ENCODE peak calls at places on chromosome 11, in eight cellular contexts. Y, D, H, B, R, Q, W and P are unnamed samples.

GRCh38 chr11:47669856-47670255 is 27.5 kb upstream of the MTCH2 start:
- DNase-seq in Y (no peak), H (no peak), D (no peak), W (no peak), B (no peak), R (no peak), Q (no peak), P (no peak)

GRCh38 chr11:119614227-119615002 is 114.6 kb downstream of the NECTIN1 start:
- DNase-seq in B (peak; percentile 24), R (no peak), W (no peak), Y (no peak), H (no peak), D (no peak), Q (no peak), P (no peak)

GRCh38 chr11:45089845-45090499 is 56.5 kb upstream of the PRDM11 start:
- DNase-seq in R (peak; percentile 63), Q (peak; percentile 37), D (peak; percentile 51), W (peak; percentile 79), Y (no peak), H (no peak), B (peak; percentile 63), P (peak; percentile 40)

GRCh38 chr11:5204787-5205186 is 4.3 kb upstream of the OR51V1 start:
- DNase-seq in D (peak; percentile 45), B (peak; percentile 78), R (peak; percentile 61), Y (no peak), Q (peak; percentile 7), W (peak; percentile 81), H (peak; percentile 54), P (peak; percentile 58)

GRCh38 chr11:113732092-113732491 is 26.0 kb upstream of the TMPRSS5 start:
- DNase-seq in R (peak; percentile 27), Q (no peak), H (no peak), Y (no peak), D (peak; percentile 13), B (no peak), W (no peak), P (no peak)

GRCh38 chr11:64675417-64676252 is 47.4 kb downstream of the NRXN2 start:
- DNase-seq in D (peak; percentile 72), R (peak; percentile 78), W (no peak), H (peak; percentile 72), Y (no peak), Q (no peak), B (no peak), P (peak; percentile 48)

GRCh38 chr11:19713221-19714092 is 820 bp downstream of the NAV2 start:
- DNase-seq in B (peak; percentile 39), R (no peak), D (no peak), H (peak; percentile 15), Q (no peak), Y (peak; percentile 79), W (peak; percentile 52), P (no peak)

GRCh38 chr11:8870461-8871282 is 40.3 kb upstream of the AKIP1 start:
- DNase-seq in R (peak; percentile 83), D (peak; percentile 75), Y (peak; percentile 83), Q (no peak), B (peak; percentile 85), H (peak; percentile 82), W (peak; percentile 75), P (peak; percentile 74)

GRCh38 chr11:111412293-111412692 is 33.2 kb upstream of the POU2AF1 start:
- DNase-seq in W (no peak), Q (no peak), Y (no peak), B (no peak), R (no peak), D (no peak), H (no peak), P (no peak)

GRCh38 chr11:111411456-111411855 is 32.4 kb upstream of the POU2AF1 start:
- DNase-seq in B (no peak), H (no peak), R (no peak), Y (no peak), W (no peak), Q (no peak), D (no peak), P (no peak)

GRCh38 chr11:111414936-111415335 is 35.9 kb upstream of the POU2AF1 start:
- DNase-seq in H (no peak), Y (no peak), B (no peak), R (no peak), D (no peak), Q (peak; percentile 91), W (no peak), P (no peak)

GRCh38 chr11:111414267-111414931 is 35.3 kb upstream of the POU2AF1 start:
- DNase-seq in W (no peak), B (no peak), Y (no peak), R (no peak), D (no peak), Q (peak; percentile 86), H (no peak), P (no peak)

GRCh38 chr11:111413849-111414248 is 34.8 kb upstream of the POU2AF1 start:
- DNase-seq in Q (no peak), W (no peak), D (no peak), Y (no peak), R (no peak), B (no peak), H (no peak), P (no peak)
- H2AFZ ChIP-seq in Q (peak overlapping the region; percentile 4), W (no peak overlapping the region), D (no peak overlapping the region), Y (no peak overlapping the region), R (no peak overlapping the region), B (no peak overlapping the region), H (no peak overlapping the region), P (no peak overlapping the region)

GRCh38 chr11:23679981-23680380 is 816.9 kb upstream of the LUZP2 start:
- DNase-seq in Y (no peak), R (no peak), H (no peak), B (no peak), W (no peak), Q (no peak), D (no peak), P (no peak)

GRCh38 chr11:23674866-23675265 is 814.6 kb upstream of the CCDC179 start:
- DNase-seq in H (no peak), B (no peak), D (no peak), Y (no peak), Q (no peak), R (no peak), W (no peak), P (no peak)

GRCh38 chr11:23679041-23679440 is 817.8 kb upstream of the LUZP2 start:
- DNase-seq in H (no peak), D (no peak), W (no peak), Q (no peak), R (no peak), B (no peak), Y (no peak), P (no peak)

DNA sequence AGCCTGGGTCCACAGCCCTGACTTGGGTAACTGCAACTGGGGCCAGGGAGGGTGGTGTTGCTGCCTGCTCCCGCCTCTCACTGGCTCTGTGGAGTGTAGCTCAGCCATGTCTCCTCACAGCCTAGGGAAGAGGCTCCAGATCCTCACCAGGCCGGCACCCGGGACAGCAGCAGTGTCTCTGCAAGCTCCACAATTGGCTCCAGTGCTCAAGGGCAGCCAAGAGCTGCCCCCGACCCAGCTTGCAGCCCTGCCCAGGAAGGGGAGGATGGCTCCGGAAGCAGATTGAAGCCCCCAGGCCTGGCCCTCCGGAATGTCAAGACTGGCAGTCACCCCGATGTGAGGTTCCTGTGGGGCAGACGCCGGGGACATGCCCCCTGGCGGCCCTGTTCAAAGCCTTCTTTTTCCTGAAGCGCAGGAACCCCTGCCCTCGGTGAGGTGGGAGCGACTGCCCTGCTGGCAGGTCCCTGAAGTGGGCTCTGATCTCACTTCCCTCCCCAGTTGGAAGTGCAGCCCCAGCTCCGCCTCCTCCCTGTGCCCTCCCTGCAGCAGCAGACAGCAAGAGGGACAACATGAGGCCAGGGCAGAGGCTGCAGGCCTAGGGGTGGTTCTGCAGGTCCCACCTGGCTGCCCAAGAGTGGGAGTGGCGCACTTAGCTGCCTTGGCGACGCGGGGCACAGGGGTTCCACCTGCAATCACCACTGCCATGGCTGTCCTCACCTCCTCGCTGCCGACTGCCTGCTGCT is 816.2 kb upstream of the LUZP2 start:
- DNase-seq in Y (no peak), H (no peak), D (no peak), R (no peak), Q (no peak), B (no peak), W (no peak), P (no peak)
- H2AFZ ChIP-seq in Y (no peak overlapping the region), H (no peak overlapping the region), D (no peak overlapping the region), R (no peak overlapping the region), Q (no peak overlapping the region), B (no peak overlapping the region), W (peak overlapping the region; percentile 52), P (no peak overlapping the region)

GRCh38 chr11:67641302-67642147 is 2.0 kb upstream of the TBX10 start:
- DNase-seq in B (no peak), R (no peak), W (no peak), Q (no peak), H (no peak), Y (no peak), D (no peak), P (no peak)

GRCh38 chr11:67639438-67639859 is at the start of gene TBX10:
- DNase-seq in W (no peak), R (no peak), Y (peak; percentile 45), B (no peak), H (no peak), Q (no peak), D (no peak), P (no peak)

GRCh38 chr11:67638535-67639437 is 777 bp downstream of the TBX10 start:
- DNase-seq in R (no peak), H (no peak), B (no peak), D (no peak), Q (no peak), Y (no peak), W (no peak), P (no peak)

GRCh38 chr11:67640758-67641113 is 1.2 kb upstream of the TBX10 start:
- DNase-seq in W (no peak), D (no peak), Y (no peak), B (peak; percentile 62), Q (no peak), H (no peak), R (no peak), P (no peak)

GRCh38 chr11:67640021-67640757 is 626 bp upstream of the TBX10 start:
- DNase-seq in H (peak; percentile 79), W (peak; percentile 93), Q (peak; percentile 82), D (no peak), Y (peak; percentile 89), B (peak; percentile 85), R (peak; percentile 19), P (no peak)
- H2AFZ ChIP-seq in H (no peak overlapping the region), W (peak overlapping the region; percentile 87), Q (no peak overlapping the region), D (no peak overlapping the region), Y (no peak overlapping the region), B (no peak overlapping the region), R (no peak overlapping the region), P (no peak overlapping the region)

GRCh38 chr11:82960779-82961143 is 59.2 kb downstream of the DDIAS start:
- DNase-seq in R (no peak), H (no peak), D (no peak), Q (peak; percentile 54), B (no peak), W (no peak), Y (no peak), P (no peak)

DNA sequence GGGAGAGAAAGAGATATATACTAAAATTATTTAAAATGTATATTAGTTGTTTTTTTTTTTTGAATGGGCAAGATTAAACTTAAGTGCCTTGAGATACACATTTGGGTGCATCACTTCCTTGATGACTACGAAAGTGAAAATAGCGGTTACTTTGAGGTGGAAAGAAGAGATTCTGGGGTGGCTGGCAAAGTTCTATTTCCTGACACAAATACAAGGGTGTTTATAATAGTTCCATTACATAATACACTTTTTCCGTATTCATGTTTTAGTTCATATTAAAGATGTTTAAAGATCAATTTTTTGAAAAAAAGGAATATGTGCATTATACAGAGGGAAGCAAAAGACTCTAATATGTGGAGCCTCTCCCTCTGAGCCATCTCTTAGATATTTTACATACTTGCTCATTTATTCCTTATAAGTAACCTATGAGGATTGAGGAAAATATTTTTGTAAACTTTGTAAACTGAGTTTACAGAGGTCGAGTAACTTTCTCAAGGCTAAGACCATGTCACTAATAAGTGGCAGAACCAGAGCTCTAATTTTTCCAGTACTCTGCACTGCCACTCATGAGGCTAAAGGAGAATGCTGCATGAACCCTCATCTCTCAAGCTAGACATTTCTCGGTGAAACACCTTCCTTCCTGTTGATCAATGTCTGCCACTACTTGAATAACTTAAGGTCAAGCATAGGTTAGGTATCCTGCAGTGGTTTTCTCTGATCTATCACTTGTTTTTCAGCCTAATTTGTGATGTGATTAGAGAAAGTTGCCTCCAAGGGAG is 58.7 kb downstream of the DDIAS start:
- DNase-seq in H (no peak), W (no peak), Q (peak; percentile 81), B (no peak), Y (no peak), D (no peak), R (no peak), P (no peak)
- H2AFZ ChIP-seq in H (no peak overlapping the region), W (no peak overlapping the region), Q (peak overlapping the region; percentile 70), B (no peak overlapping the region), Y (no peak overlapping the region), D (no peak overlapping the region), R (no peak overlapping the region), P (no peak overlapping the region)